ENCODE peak calls at places on chromosomes 12 and 14, in six cellular contexts. H is HuH-7.5, Q is amniotic epithelial cell, B is colonic mucosa, W is neural progenitor cell, M is adrenal gland. K is an unnamed sample.

GRCh38 chr12:90460681-90461080 is 494.3 kb downstream of the CCER1 start:
- DNase-seq in M (no peak), W (no peak), Q (no peak), H (no peak), B (no peak), K (no peak)

GRCh38 chr14:74140374-74140850 is 55.7 kb downstream of the LIN52 start:
- DNase-seq in W (peak), Q (no peak), M (peak), B (peak), H (no peak), K (peak)

GRCh38 chr12:94980577-94980976 is 22.9 kb downstream of the NDUFA12 start:
- DNase-seq in B (no peak), M (no peak), W (no peak), H (no peak), Q (peak), K (peak)

GRCh38 chr14:94355191-94355794 is 32.2 kb upstream of the SERPINA6 start:
- DNase-seq in B (peak), H (no peak), M (no peak), W (peak), Q (peak), K (peak)

GRCh38 chr12:116160196-116160595 is 117.3 kb downstream of the MED13L start:
- DNase-seq in B (no peak), W (no peak), M (no peak), Q (peak), H (no peak), K (no peak)

GRCh38 chr14:80930836-80931389 is 10.6 kb downstream of the CEP128 start:
- DNase-seq in W (no peak), H (no peak), Q (peak), M (no peak), B (no peak), K (no peak)

GRCh38 chr14:100840286-100840685 is 14.4 kb downstream of the MEG3 start:
- DNase-seq in Q (no peak), B (no peak), M (no peak), W (peak), H (no peak), K (no peak)

GRCh38 chr12:46546634-46547273 is 174.2 kb upstream of the SLC38A2 start:
- DNase-seq in Q (peak), H (no peak), M (no peak), W (no peak), B (no peak), K (no peak)

GRCh38 chr14:103530831-103531230 is 1.8 kb downstream of the TRMT61A start:
- DNase-seq in H (no peak), W (no peak), B (no peak), M (no peak), Q (no peak), K (no peak)

GRCh38 chr12:132806857-132807256 is 21.8 kb downstream of the GOLGA3 start:
- DNase-seq in Q (no peak), W (no peak), H (no peak), B (no peak), M (no peak), K (no peak)

GRCh38 chr12:123532808-123533649 is 490 bp downstream of the RILPL1 start:
- DNase-seq in M (peak), H (peak), B (peak), Q (no peak), W (peak), K (peak)

GRCh38 chr12:46522141-46522540 is 149.6 kb upstream of the SLC38A2 start:
- DNase-seq in M (no peak), W (no peak), H (no peak), B (no peak), Q (peak), K (no peak)

GRCh38 chr12:53754196-53754595 is 2.4 kb upstream of the CISTR start:
- DNase-seq in H (no peak), M (no peak), B (no peak), Q (no peak), W (no peak), K (no peak)

K was measured in HAP-1.